ENCODE peak calls at places on chromosomes 12 and 14, in four cellular contexts. S, Q, W and F are unnamed samples.

GRCh38 chr14:36556811-36557433 is 25.5 kb downstream of the NKX2-8 start:
- DNase-seq in S (no peak), Q (no peak), W (no peak), F (no peak)

GRCh38 chr12:24760162-24760561 is 188.7 kb downstream of the BCAT1 start:
- DNase-seq in S (no peak), Q (no peak), W (no peak), F (no peak)

GRCh38 chr12:111570090-111570961 is 28.8 kb downstream of the ATXN2 start:
- DNase-seq in S (no peak), Q (no peak), W (no peak), F (no peak)

GRCh38 chr12:10968765-10969456 is 17.8 kb downstream of the TAS2R50 start:
- DNase-seq in S (peak; percentile 30), Q (peak; percentile 35), W (no peak), F (no peak)

GRCh38 chr14:57889245-57889644 is 23.4 kb upstream of the SLC35F4 start:
- DNase-seq in S (peak; percentile 81), Q (peak; percentile 9), W (no peak), F (no peak)

GRCh38 chr14:103770500-103770899 is 54.9 kb downstream of the ZFYVE21 start:
- DNase-seq in S (no peak), Q (no peak), W (no peak), F (no peak)

GRCh38 chr12:28550757-28551381 is 360.6 kb downstream of the CCDC91 start:
- DNase-seq in S (no peak), Q (no peak), W (no peak), F (no peak)

GRCh38 chr12:105261010-105261409 is 25.0 kb upstream of the APPL2 start:
- DNase-seq in S (no peak), Q (no peak), W (no peak), F (no peak)

GRCh38 chr12:130622803-130623202 is 93.3 kb downstream of the RIMBP2 start:
- DNase-seq in S (no peak), Q (no peak), W (no peak), F (no peak)

GRCh38 chr14:38255673-38256357 is at the start of gene CLEC14A:
- DNase-seq in S (no peak), Q (no peak), W (peak; percentile 53), F (no peak)

GRCh38 chr12:100539209-100539608 is 34.3 kb upstream of the GAS2L3 start:
- DNase-seq in S (no peak), Q (no peak), W (no peak), F (no peak)

GRCh38 chr14:85273952-85274351 is 256.0 kb upstream of the FLRT2 start:
- DNase-seq in S (no peak), Q (no peak), W (no peak), F (no peak)

GRCh38 chr12:114480309-114481199 is 74.6 kb upstream of the TBX5 start:
- DNase-seq in S (no peak), Q (no peak), W (no peak), F (no peak)

GRCh38 chr14:86575141-86575540 is 1045.2 kb downstream of the FLRT2 start:
- DNase-seq in S (no peak), Q (no peak), W (no peak), F (no peak)

GRCh38 chr12:52234226-52234810 is 1.3 kb downstream of the KRT7 start:
- DNase-seq in S (peak; percentile 15), Q (no peak), W (peak; percentile 49), F (no peak)

GRCh38 chr12:65993173-65993572 is 137.4 kb downstream of the LLPH start:
- DNase-seq in S (no peak), Q (no peak), W (no peak), F (no peak)

GRCh38 chr14:65461730-65462129 is 49.2 kb downstream of the FUT8 start:
- DNase-seq in S (no peak), Q (no peak), W (no peak), F (peak; percentile 38)

GRCh38 chr12:6272300-6273208 is 37.9 kb upstream of the PLEKHG6 start:
- DNase-seq in S (peak; percentile 90), Q (peak; percentile 75), W (peak; percentile 66), F (no peak)

GRCh38 chr12:25115677-25116076 is 79.3 kb downstream of the DNAI7 start:
- DNase-seq in S (no peak), Q (peak; percentile 12), W (no peak), F (no peak)

GRCh38 chr12:83826112-83826511 is 1086.5 kb downstream of the SLC6A15 start:
- DNase-seq in S (no peak), Q (no peak), W (no peak), F (no peak)

GRCh38 chr12:121803861-121804416 is at the start of gene SETD1B:
- DNase-seq in S (peak; percentile 64), Q (no peak), W (no peak), F (peak; percentile 81)
- TF ChIP-seq POLR2A in S (peak; percentile 39), Q (peak; percentile 17), W (no peak), F (peak; percentile 50)

DNA sequence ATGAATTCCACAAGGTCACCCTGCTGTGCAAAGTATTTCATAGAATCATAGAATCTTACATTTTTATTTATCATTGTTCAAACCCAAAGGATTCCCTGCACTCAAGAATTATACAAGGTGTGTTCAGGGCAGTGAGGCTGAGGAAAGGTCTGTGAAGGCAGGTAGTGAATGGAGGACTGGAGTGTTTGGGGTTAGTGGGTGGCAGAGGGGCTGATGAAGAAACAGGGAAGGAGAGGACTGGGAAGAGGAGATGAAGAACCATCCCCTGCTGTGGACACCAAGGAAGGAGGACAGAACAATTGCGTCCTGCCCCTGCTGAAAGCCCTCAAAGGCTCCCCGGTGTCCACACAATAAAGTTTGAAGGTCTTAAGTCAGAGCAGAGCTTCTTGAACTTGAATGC is 10.8 kb upstream of the BCDIN3D start:
- DNase-seq in S (no peak), Q (no peak), W (no peak), F (no peak)
- H3K27me3 ChIP-seq in S (no peaks in the 10 kb centered on the region), Q (no peaks in the 10 kb centered on the region), W (no peaks in the 10 kb centered on the region), F (no peaks in the 10 kb centered on the region)

DNA sequence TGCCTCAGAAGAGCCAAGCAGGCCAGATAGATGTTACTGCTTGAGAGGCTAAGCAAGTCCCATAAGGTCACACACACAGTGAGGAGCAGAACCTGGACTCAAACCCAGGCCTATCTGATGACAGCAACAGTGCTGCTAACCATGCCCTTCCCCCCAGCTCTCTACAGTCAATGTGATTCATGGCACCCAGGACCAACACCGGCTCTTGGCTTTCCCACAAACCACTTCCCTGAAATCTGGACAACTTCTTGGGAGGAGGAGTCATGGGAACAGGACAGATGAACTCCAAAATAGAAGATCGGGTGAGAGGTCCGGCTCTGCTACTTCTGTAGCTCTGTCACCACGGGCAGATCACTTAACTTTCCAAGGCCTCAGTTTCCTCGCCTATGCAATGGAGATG is 716 bp upstream of the PTGDR start:
- DNase-seq in S (no peak), Q (no peak), W (no peak), F (no peak)
- H3K4me3 ChIP-seq in S (no peak overlapping the region), Q (no peak overlapping the region), W (no peak overlapping the region), F (no peak overlapping the region)

GRCh38 chr14:105010891-105011291 is 10.0 kb downstream of the CDCA4 start:
- DNase-seq in S (no peak), Q (no peak), W (no peak), F (no peak)
- TF ChIP-seq POLR2A in S (no peak), Q (no peak), W (no peak), F (no peak)

GRCh38 chr14:77612011-77612620 is 4.3 kb downstream of the SPTLC2 start:
- DNase-seq in S (no peak), Q (no peak), W (no peak), F (no peak)
- H3K27me3 ChIP-seq in S (no peaks in the 10 kb centered on the region), Q (no peaks in the 10 kb centered on the region), W (no peaks in the 10 kb centered on the region), F (no peaks in the 10 kb centered on the region)

GRCh38 chr12:14906114-14906513 is 20.5 kb upstream of the MGP start:
- DNase-seq in S (no peak), Q (no peak), W (no peak), F (no peak)
- H3K4me3 ChIP-seq in S (no peak overlapping the region), Q (no peak overlapping the region), W (no peak overlapping the region), F (no peak overlapping the region)

GRCh38 chr12:569803-570236 is 93.4 kb downstream of the NINJ2 start:
- DNase-seq in S (peak; percentile 89), Q (peak; percentile 77), W (peak; percentile 89), F (peak; percentile 81)
- TF ChIP-seq POLR2A in S (no peak), Q (peak; percentile 11), W (no peak), F (no peak)

DNA sequence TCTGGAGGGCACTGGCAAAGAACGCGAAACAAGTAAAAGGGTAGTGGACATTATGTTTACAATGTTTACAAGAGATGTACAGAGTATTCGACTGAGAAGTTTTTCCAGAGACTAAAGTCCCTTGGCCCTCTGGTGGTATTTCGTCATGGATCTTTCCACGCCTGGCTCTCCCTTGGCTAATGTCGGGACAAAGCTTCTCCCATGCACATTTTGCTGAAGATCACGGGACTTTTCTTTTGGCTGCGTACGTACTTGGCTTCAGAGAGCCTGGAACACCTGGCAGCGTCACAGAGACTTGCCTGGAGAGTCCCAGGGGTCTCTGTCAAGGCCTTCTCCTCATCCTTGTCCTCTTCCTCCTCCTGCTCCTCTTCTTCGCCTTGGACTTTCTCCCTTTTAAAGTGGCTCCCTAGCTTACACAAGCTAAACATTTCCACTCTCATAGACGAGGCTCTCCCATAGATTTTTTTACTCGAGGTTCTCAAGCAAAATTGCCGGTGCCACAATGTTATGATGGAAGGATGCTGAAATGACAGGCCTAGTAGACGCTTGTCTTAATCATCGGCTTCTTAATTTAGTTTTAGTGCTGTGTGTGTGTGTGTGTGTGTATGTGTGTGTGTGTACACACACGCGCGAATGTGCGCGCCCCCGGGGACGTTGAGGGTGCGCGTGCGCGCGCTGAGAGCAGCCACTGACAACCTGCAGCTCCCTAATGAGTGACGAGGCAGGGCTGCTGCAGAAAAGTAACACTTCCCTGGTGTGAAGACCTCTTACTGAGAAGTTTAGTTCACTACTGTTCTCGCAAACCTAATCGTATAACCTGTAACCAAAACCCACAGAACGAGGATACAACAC is 4.9 kb upstream of the FOXG1 start:
- DNase-seq in S (no peak), Q (no peak), W (no peak), F (no peak)
- H3K27me3 ChIP-seq in S (no peaks in the 10 kb centered on the region), Q (peaks cover 47% of the 10 kb centered on the region), W (peaks cover 5% of the 10 kb centered on the region), F (no peaks in the 10 kb centered on the region)

DNA sequence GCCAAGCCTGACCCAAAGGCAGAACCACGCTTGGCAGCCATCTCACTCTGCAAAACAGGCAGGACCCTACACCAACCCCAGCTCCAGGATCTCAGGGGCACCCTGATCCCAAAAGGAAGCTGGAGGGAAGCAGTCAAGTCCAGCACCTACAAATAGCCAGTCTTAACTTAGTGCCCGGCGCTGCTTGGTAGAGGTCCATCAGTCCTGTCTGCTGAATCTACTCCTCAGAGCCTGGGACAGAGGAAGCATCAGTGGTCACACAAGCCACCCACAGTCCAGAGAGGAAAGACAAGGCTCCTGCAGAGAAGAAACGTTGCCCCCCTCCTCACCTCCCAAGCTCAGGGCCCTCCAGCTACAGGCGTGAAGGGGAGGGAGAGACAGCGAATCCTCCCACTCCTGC is 1.4 kb downstream of the PXN start:
- DNase-seq in S (no peak), Q (peak; percentile 22), W (no peak), F (no peak)
- H3K4me3 ChIP-seq in S (peak overlapping the region; percentile 94), Q (peak overlapping the region; percentile 93), W (peak overlapping the region; percentile 96), F (peak overlapping the region; percentile 99)